ENCODE peak calls at places on chromosomes 12 and 14, in six cellular contexts. E, I, R, B, Q and A are unnamed samples.

GRCh38 chr12:27347779-27348178 is 15.1 kb downstream of the BMAL2 start:
- DNase-seq in E (no peak), I (no peak), R (no peak), B (no peak), Q (no peak), A (no peak)

GRCh38 chr14:55585854-55586253 is 5.8 kb downstream of the KTN1 start:
- DNase-seq in E (no peak), I (no peak), R (no peak), B (no peak), Q (no peak), A (no peak)

GRCh38 chr12:131457331-131458047 is 253.4 kb upstream of the SFSWAP start:
- DNase-seq in E (peak; percentile 67), I (no peak), R (no peak), B (no peak), Q (no peak), A (no peak)

GRCh38 chr14:75804570-75805275 is 143.7 kb downstream of the TTLL5 start:
- DNase-seq in E (no peak), I (no peak), R (no peak), B (no peak), Q (no peak), A (no peak)

GRCh38 chr12:93165384-93165932 is 212.3 kb upstream of the NUDT4 start:
- DNase-seq in E (no peak), I (no peak), R (no peak), B (no peak), Q (no peak), A (no peak)

GRCh38 chr12:120468271-120468845 is 1.2 kb downstream of the SRSF9 start:
- DNase-seq in E (peak; percentile 82), I (peak; percentile 53), R (peak; percentile 25), B (peak; percentile 32), Q (no peak), A (peak; percentile 29)

GRCh38 chr12:102107970-102108369 is 11.9 kb downstream of the NUP37 start:
- DNase-seq in E (no peak), I (no peak), R (no peak), B (no peak), Q (no peak), A (no peak)

GRCh38 chr12:104671407-104672095 is 214.8 kb downstream of the CHST11 start:
- DNase-seq in E (peak; percentile 87), I (peak; percentile 80), R (no peak), B (peak; percentile 99), Q (peak; percentile 76), A (peak; percentile 92)

GRCh38 chr12:53042607-53043454 is 7.0 kb upstream of the TNS2 start:
- DNase-seq in E (no peak), I (no peak), R (no peak), B (no peak), Q (no peak), A (no peak)

GRCh38 chr14:96574633-96575191 is 72.5 kb downstream of the PAPOLA start:
- DNase-seq in E (no peak), I (no peak), R (no peak), B (no peak), Q (peak; percentile 30), A (no peak)

GRCh38 chr12:95218852-95219171 is 1.2 kb downstream of the VEZT start:
- DNase-seq in E (peak; percentile 38), I (peak; percentile 61), R (peak; percentile 2), B (peak; percentile 50), Q (no peak), A (no peak)

GRCh38 chr12:25824729-25825128 is 133.8 kb upstream of the RASSF8 start:
- DNase-seq in E (no peak), I (no peak), R (no peak), B (no peak), Q (no peak), A (no peak)

GRCh38 chr12:25827141-25827540 is 131.3 kb upstream of the RASSF8 start:
- DNase-seq in E (no peak), I (no peak), R (no peak), B (no peak), Q (no peak), A (no peak)

GRCh38 chr12:25827747-25828146 is 130.7 kb upstream of the RASSF8 start:
- DNase-seq in E (no peak), I (no peak), R (no peak), B (no peak), Q (no peak), A (no peak)

GRCh38 chr12:25828188-25828587 is 130.3 kb upstream of the RASSF8 start:
- DNase-seq in E (no peak), I (no peak), R (no peak), B (no peak), Q (no peak), A (no peak)

GRCh38 chr12:25825494-25825893 is 133.0 kb upstream of the RASSF8 start:
- DNase-seq in E (no peak), I (no peak), R (no peak), B (no peak), Q (no peak), A (no peak)
- TF ChIP-seq CTCF in E (no peak), I (no peak), R (no peak), B (no peak), Q (no peak), A (no peak)

DNA sequence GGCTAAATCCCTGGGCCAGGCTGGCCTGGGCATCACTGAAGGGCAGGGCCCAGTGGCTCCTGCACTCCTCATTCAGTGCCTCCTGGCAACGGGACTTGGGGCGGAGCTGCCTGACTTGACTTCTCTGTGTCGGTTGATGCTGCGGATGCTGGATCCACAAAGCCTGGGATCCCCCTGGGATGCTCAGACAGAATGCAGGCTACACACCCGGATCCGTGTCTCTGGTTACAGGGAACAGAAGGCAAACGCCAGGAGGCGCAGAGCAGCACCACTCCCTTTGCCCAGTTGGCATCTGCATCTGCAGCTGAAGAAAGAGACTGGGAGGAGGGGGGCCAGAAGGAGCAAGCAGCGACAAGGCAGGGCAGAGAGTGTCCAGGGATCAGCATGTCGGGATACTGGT is 154.5 kb upstream of the FKBP4 start:
- DNase-seq in E (peak; percentile 67), I (peak; percentile 29), R (no peak), B (no peak), Q (peak; percentile 25), A (no peak)
- TF ChIP-seq CTCF in E (no peak), I (no peak), R (no peak), B (no peak), Q (no peak), A (no peak)

DNA sequence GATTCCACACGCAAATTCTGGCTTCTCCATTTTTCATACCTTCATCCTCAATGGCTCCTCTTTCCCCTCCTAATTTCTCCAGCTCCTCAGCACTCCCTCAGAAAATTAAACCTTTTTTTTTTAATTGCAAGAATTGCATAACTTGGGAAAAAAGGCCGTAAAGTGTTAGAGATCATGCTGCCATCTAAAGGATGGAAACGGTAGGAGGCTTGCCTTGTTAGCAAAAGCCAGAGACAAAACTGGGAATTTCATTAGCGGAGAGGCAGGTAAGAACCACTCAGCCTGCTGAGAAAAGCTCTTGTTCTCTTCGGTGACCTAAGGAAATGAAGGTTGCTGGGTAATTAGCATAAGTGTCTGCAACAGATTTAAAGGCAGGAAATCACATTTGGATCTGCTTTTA is 204.3 kb downstream of the AEBP2 start:
- DNase-seq in E (no peak), I (no peak), R (no peak), B (peak; percentile 22), Q (peak; percentile 26), A (no peak)
- TF ChIP-seq CTCF in E (peak; percentile 43), I (peak; percentile 35), R (peak; percentile 66), B (peak; percentile 32), Q (peak; percentile 71), A (no peak)

GRCh38 chr12:32445356-32445755 is 46.0 kb downstream of the FGD4 start:
- DNase-seq in E (no peak), I (no peak), R (no peak), B (no peak), Q (no peak), A (no peak)

GRCh38 chr12:32450363-32450762 is 51.0 kb downstream of the FGD4 start:
- DNase-seq in E (no peak), I (no peak), R (no peak), B (no peak), Q (no peak), A (no peak)

GRCh38 chr12:32446306-32447119 is 47.2 kb downstream of the FGD4 start:
- DNase-seq in E (no peak), I (no peak), R (no peak), B (no peak), Q (no peak), A (no peak)

GRCh38 chr12:32450768-32451167 is 51.4 kb downstream of the FGD4 start:
- DNase-seq in E (no peak), I (peak; percentile 66), R (no peak), B (no peak), Q (no peak), A (no peak)

GRCh38 chr12:32448581-32448980 is 49.2 kb downstream of the FGD4 start:
- DNase-seq in E (no peak), I (no peak), R (no peak), B (no peak), Q (no peak), A (no peak)
- TF ChIP-seq CTCF in E (no peak), I (no peak), R (no peak), B (no peak), Q (no peak), A (no peak)

GRCh38 chr14:106518054-106518943 is 991.9 kb downstream of the TMEM121 start:
- DNase-seq in E (peak; percentile 94), I (peak; percentile 90), R (no peak), B (peak; percentile 20), Q (no peak), A (no peak)
- TF ChIP-seq CTCF in E (peak; percentile 70), I (peak; percentile 55), R (no peak), B (no peak), Q (no peak), A (no peak)

GRCh38 chr14:84080961-84081360 is 1449.0 kb upstream of the FLRT2 start:
- DNase-seq in E (no peak), I (no peak), R (no peak), B (no peak), Q (no peak), A (no peak)
- TF ChIP-seq CTCF in E (no peak), I (no peak), R (no peak), B (no peak), Q (no peak), A (no peak)

DNA sequence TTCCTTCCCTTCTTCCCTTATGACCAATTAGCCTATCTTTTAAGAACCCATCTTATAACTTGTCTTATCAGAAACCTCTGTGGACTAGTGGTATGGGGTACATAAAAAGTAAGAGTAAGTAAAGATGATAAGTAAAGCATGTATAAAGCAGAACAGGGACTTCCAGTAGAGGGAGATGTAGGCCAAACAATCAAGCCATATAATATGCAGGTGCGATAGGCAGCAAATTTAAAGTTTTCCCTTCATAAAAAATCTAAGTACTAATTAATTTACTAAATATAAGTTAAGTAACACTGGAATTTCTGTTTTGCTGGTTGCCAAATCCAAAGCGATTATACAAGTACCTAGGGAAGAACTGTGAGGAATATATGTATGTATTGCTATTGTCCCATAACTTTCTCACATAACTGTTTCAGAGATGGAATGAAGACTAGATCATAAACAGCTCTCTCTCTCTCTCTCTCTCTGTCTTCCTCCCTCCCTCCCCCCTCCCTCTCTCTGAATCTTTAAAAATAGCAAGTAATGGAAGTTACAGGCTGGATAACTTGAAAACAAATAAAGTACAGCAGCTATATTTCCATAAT is 25.7 kb downstream of the METTL25 start:
- DNase-seq in E (no peak), I (no peak), R (no peak), B (peak; percentile 20), Q (no peak), A (no peak)
- TF ChIP-seq CTCF in E (no peak), I (no peak), R (peak; percentile 66), B (no peak), Q (no peak), A (no peak)